ENCODE peak calls at places on chromosomes 16 and 17, in six cellular contexts. F is pancreas, D is hepatocyte, T is sigmoid colon, S is mesendoderm, C is ascending aorta. H is an unnamed sample. For H3K4me1, the result is how much of the 10 kb centered on the place peaks cover.

GRCh38 chr16:17773698-17774101 is 302.9 kb upstream of the XYLT1 start:
- DNase-seq in D (no peak), T (no peak), S (peak), C (no peak), F (no peak), H (no peak)

GRCh38 chr17:1182831-1183578 is 3.2 kb upstream of the ABR start:
- DNase-seq in F (no peak), C (no peak), D (no peak), S (no peak), T (no peak), H (no peak)

GRCh38 chr17:76107507-76107906 is 3.9 kb upstream of the EXOC7 start:
- DNase-seq in F (no peak), C (no peak), S (no peak), D (no peak), T (no peak), H (no peak)

GRCh38 chr17:47934856-47935255 is 6.5 kb upstream of the PNPO start:
- DNase-seq in T (no peak), S (no peak), C (no peak), F (no peak), D (no peak), H (no peak)

GRCh38 chr17:77132411-77133086 is 8.2 kb upstream of the SEC14L1 start:
- DNase-seq in S (no peak), C (no peak), F (no peak), T (no peak), D (no peak), H (no peak)

GRCh38 chr16:69150146-69150865 is 17.9 kb downstream of the UTP4 start:
- DNase-seq in F (no peak), C (peak), T (no peak), S (peak), D (peak), H (no peak)

GRCh38 chr17:1995321-1996242 is 29.6 kb downstream of the RTN4RL1 start:
- DNase-seq in S (no peak), D (no peak), T (no peak), F (no peak), C (no peak), H (no peak)

GRCh38 chr16:30342751-30343490 is 12.2 kb downstream of the CD2BP2 start:
- DNase-seq in F (no peak), C (no peak), T (no peak), D (no peak), S (no peak), H (no peak)

GRCh38 chr17:10205549-10206185 is 7.3 kb upstream of the GAS7 start:
- DNase-seq in D (no peak), S (no peak), T (no peak), F (no peak), C (no peak), H (no peak)

GRCh38 chr16:4388275-4389021 is 16.8 kb downstream of the VASN start:
- DNase-seq in C (peak), S (peak), D (no peak), T (no peak), F (no peak), H (no peak)

GRCh38 chr17:17694229-17695081 is 13.2 kb downstream of the RAI1 start:
- DNase-seq in D (peak), T (peak), S (peak), F (peak), C (peak), H (peak)

GRCh38 chr16:74611721-74612120 is 4.8 kb upstream of the GLG1 start:
- DNase-seq in C (no peak), D (no peak), F (no peak), S (no peak), T (no peak), H (no peak)

GRCh38 chr16:921321-921905 is 49.4 kb downstream of the LMF1 start:
- DNase-seq in F (no peak), D (no peak), C (no peak), S (no peak), T (no peak), H (no peak)

GRCh38 chr17:79981090-79981489 is 54.6 kb downstream of the TBC1D16 start:
- DNase-seq in F (no peak), S (no peak), T (peak), C (no peak), D (no peak), H (peak)

GRCh38 chr16:57383276-57384247 is 11.3 kb downstream of the CX3CL1 start:
- DNase-seq in F (no peak), D (peak), S (peak), T (no peak), C (peak), H (no peak)

GRCh38 chr17:4934173-4934979 is 2.3 kb downstream of the GP1BA start:
- DNase-seq in S (peak), C (no peak), F (peak), T (no peak), D (peak), H (peak)

GRCh38 chr16:17058471-17058870 is 412.3 kb downstream of the XYLT1 start:
- DNase-seq in C (no peak), D (no peak), F (no peak), S (no peak), T (no peak), H (no peak)

DNA sequence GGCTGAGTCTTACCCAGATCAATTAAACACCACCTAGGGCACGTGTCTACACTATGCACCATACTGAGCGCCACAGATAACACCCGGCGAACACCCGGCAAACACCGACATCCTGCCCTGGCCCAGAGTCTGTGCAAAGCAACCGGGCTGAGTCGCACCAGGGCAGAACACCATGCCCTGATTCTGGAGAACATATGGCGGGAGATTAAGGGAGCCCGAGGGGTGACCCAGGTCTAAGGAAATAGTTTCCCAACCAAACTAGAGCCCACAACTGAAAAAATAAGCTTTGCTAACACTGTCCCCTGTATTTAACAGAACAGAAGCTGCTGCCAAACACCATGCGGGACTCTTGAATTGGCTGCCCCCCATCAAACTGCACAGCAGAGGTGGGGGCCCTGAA is 22.1 kb downstream of the MYO18A start:
- DNase-seq in C (no peak), D (no peak), F (no peak), S (no peak), T (no peak), H (no peak)
- H3K4me1 ChIP-seq in C (under half), D (half or more), F (half or more), S (under half), T (under half), H (half or more)

GRCh38 chr17:3889613-3890012 is 3.2 kb downstream of the CAMKK1 start:
- DNase-seq in C (no peak), F (no peak), D (no peak), T (no peak), S (no peak), H (no peak)
- H3K4me1 ChIP-seq in C (under half), F (under half), D (under half), T (half or more), S (under half), H (half or more)

DNA sequence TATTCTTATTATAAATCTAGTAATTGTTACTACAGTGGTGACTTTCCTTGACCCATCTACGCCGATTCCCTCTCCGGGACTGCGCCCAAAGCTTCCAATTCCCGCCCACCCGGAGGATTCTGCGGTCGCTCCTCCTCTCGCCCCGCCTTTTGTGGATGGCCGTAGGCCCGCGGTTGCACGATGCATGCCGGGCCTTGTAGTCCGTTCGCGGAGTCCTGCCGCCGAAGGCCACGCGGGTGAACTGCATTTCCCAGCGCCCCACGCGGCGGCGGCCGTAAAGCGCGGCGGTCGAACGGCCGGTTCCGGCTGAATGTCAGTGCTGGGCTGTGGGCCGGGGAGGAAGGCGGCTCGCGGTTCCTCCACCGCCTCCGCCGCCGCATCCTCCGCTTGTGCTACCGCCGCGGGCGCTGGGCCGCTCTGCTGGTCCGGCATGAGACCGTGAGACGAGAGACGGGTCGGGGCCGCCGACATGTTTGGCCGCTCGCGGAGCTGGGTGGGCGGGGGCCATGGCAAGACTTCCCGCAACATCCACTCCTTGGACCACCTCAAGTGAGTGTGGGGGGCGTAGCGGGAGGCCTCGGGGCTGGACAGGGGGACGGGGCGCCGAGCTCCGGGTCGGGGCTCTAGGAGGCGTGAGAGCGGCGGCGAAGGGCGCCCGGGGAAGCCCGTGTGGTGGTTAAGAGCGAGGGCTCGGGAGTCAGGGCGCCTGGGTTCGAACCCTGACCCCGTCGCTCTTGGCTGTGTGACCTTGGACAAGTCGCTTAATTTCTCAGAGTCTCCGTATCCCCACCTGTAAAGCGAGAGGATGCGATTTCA is at the start of gene CLEC16A:
- DNase-seq in D (peak), S (peak), T (peak), C (peak), F (peak), H (peak)
- H3K4me1 ChIP-seq in D (under half), S (under half), T (half or more), C (under half), F (under half), H (half or more)

GRCh38 chr17:39237586-39237985 is 11.8 kb upstream of the STAC2 start:
- DNase-seq in D (peak), S (no peak), F (no peak), T (no peak), C (peak), H (no peak)

GRCh38 chr17:39236383-39236927 is 10.7 kb upstream of the STAC2 start:
- DNase-seq in F (no peak), C (peak), T (no peak), S (no peak), D (no peak), H (no peak)

GRCh38 chr17:39236981-39237441 is 11.3 kb upstream of the STAC2 start:
- DNase-seq in C (peak), F (no peak), T (no peak), S (no peak), D (peak), H (no peak)

GRCh38 chr17:39231587-39232551 is 6.1 kb upstream of the STAC2 start:
- DNase-seq in D (peak), S (peak), F (no peak), C (no peak), T (peak), H (no peak)

DNA sequence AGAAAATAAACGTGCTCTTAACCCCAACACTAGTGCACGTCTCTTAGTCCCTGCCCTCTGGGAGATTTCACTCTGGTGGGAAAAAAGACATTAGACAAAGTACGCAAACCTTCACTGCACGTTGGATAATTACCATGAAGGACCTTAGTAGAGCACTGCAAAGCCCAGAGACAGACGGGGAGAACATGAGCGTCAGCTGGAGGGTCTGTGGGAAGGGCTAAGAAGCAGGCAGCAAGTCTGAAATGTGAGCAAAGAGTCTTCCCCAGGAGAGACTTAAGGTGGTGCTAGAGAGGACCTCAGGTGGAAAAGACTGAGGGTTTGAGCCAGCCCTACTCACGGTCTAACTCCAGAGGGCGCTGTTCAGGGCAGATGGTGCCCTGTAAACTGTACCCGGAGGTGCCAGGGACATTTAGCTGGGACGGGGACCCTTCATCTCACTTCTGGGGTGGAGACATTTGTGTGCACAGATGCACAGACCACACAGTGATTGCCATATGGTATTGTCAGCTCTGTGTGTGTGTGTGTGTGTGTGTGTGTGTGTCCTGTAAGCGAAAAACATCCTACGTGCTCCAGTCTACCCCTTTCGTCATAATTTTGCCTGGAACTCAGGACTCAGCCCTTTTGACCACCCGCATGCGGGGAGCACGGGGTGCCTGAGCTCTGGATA is 9.9 kb upstream of the STAC2 start:
- DNase-seq in F (no peak), T (no peak), C (peak), D (peak), S (peak), H (no peak)
- H3K4me1 ChIP-seq in F (under half), T (under half), C (under half), D (under half), S (under half), H (under half)

GRCh38 chr16:88883946-88884345 is 17.5 kb upstream of the PABPN1L start:
- DNase-seq in F (no peak), T (no peak), S (no peak), D (no peak), C (no peak), H (no peak)

GRCh38 chr16:88886311-88886914 is 20.0 kb upstream of the PABPN1L start:
- DNase-seq in C (no peak), T (no peak), D (no peak), S (no peak), F (no peak), H (no peak)

GRCh38 chr16:88883117-88883895 is 16.8 kb upstream of the PABPN1L start:
- DNase-seq in S (no peak), D (no peak), T (no peak), C (no peak), F (no peak), H (no peak)

GRCh38 chr16:88885693-88886253 is 19.3 kb upstream of the PABPN1L start:
- DNase-seq in D (no peak), S (no peak), T (no peak), F (no peak), C (no peak), H (no peak)

GRCh38 chr16:88884569-88885271 is 18.3 kb upstream of the PABPN1L start:
- DNase-seq in D (no peak), C (no peak), T (no peak), S (no peak), F (no peak), H (no peak)
- H3K4me1 ChIP-seq in D (under half), C (under half), T (under half), S (under half), F (under half), H (under half)

DNA sequence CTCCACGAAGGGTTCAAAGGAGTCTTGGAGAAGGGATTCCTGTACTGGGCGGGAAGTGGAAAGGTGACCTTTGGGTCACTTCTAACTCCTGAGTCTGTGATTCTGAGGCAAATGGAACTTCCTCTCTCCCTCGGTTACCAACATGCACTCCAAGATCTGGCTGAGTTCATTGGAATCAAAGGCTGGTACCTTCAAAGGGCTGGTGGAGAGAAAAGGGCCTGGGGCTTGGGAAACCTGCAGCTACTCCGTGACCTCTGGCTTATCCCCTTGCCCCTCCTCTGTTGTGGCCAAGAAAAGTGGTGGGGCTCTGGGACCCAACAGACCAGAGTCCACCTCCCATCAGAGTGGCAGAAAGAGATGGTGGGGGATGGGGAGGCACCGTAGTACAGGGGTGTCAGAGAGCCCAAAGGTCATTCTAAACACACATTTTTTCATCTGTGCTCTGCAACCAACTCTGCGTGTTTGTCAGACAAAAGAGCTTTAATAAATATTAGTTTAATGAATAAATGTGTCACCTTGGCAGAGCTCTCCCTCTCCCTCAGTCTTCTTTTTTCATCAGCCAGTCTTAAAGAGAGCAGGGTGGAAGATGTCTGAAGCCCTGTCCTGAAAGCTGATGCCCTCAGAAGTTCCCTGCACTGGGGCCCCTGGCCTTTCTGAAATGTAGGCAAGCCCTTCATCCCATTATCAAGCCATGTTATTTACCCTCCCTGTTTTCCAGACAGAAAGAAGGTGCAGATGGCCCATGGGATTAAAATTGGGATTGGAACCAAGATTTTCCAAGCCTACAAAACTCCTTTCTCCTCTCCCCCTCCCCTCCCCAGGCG is 227.4 kb downstream of the CCDC182 start:
- DNase-seq in S (no peak), T (no peak), C (no peak), D (peak), F (no peak), H (no peak)
- H3K4me1 ChIP-seq in S (under half), T (under half), C (under half), D (half or more), F (under half), H (under half)

H was measured in left lung.